ENCODE peak calls at places on chromosomes 4 and X, in ten cellular contexts. R is spleen, K is progenitor cell of endocrine pancreas, Z is suprapubic skin, Y is heart right ventricle, V is HFF-Myc, U is B cell, G is WERI-Rb-1, I is IMR-90, S is A549. D is an unnamed sample.

GRCh38 chr4:170827562-170828260 is 738.0 kb upstream of the AADAT start:
- DNase-seq in R (no peak), K (no peak), Z (no peak), Y (no peak), V (no peak), U (no peak), G (no peak), I (no peak), S (no peak), D (no peak)

GRCh38 chr4:163367651-163368050 is 24.0 kb downstream of the NPY5R start:
- DNase-seq in R (no peak), K (no peak), Z (no peak), Y (no peak), V (no peak), U (no peak), G (no peak), I (no peak), S (no peak), D (no peak)

GRCh38 chr4:23952258-23952657 is 62.4 kb upstream of the PPARGC1A start:
- DNase-seq in R (no peak), K (no peak), Z (no peak), Y (no peak), V (no peak), U (no peak), G (no peak), I (no peak), S (no peak), D (no peak)

GRCh38 chrX:107683931-107684330 is 55.6 kb downstream of the PRPS1 start:
- DNase-seq in R (no peak), K (no peak), Z (no peak), Y (no peak), V (no peak), U (no peak), G (no peak), I (no peak), S (no peak), D (no peak)

GRCh38 chrX:9566150-9566621 is 101.3 kb downstream of the TBL1X start:
- DNase-seq in R (no peak), K (no peak), Z (no peak), Y (peak; percentile 54), V (peak; percentile 58), U (no peak), G (no peak), I (peak; percentile 91), S (peak; percentile 41), D (peak; percentile 25)

GRCh38 chrX:110188701-110189558 is 129.0 kb downstream of the AMMECR1 start:
- DNase-seq in R (no peak), K (no peak), Z (no peak), Y (no peak), V (no peak), U (no peak), G (no peak), I (peak; percentile 30), S (no peak), D (no peak)

GRCh38 chr4:21013501-21013900 is 313.2 kb downstream of the PACRGL start:
- DNase-seq in R (no peak), K (no peak), Z (no peak), Y (no peak), V (no peak), U (no peak), G (no peak), I (no peak), S (no peak), D (no peak)

GRCh38 chr4:66252291-66252690 is 582.0 kb upstream of the EPHA5 start:
- DNase-seq in R (no peak), K (no peak), Z (no peak), Y (no peak), V (no peak), U (no peak), G (no peak), I (no peak), S (no peak), D (no peak)

GRCh38 chr4:87423313-87424031 is 1.1 kb downstream of the NUDT9 start:
- DNase-seq in R (no peak), K (no peak), Z (no peak), Y (no peak), V (no peak), U (no peak), G (no peak), I (no peak), S (no peak), D (no peak)

GRCh38 chr4:156892695-156893211 is 78.8 kb downstream of the PDGFC start:
- DNase-seq in R (no peak), K (no peak), Z (no peak), Y (no peak), V (no peak), U (no peak), G (no peak), I (no peak), S (no peak), D (no peak)

DNA sequence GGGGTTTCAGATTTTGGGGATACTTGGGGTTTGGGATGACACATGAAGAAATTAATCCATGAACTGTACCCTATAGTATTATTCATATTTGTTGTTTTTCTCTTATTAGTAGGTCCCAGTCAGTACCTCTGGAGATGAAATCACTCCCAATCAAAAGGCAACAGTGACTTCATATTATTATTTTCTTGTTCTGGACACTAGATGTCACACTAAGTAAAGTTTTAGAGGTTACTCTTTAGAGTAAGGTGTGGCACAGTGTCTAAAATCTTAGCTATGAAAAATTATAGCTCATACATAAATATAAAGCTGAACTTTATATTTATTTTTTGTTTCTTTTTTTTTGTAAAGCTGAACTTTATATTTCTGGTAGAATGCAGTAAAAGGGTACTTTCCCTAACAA is 35.1 kb downstream of the FAM114A1 start:
- DNase-seq in R (no peak), K (no peak), Z (no peak), Y (no peak), V (no peak), U (peak; percentile 50), G (no peak), I (no peak), S (peak; percentile 44), D (no peak)
- TF ChIP-seq CTCF in R (peak; percentile 44), K (peak; percentile 55), Z (no peak), Y (peak; percentile 60), V (no peak), U (peak; percentile 73), G (peak; percentile 12), I (peak; percentile 30), S (peak; percentile 49), D (peak; percentile 61)

GRCh38 chrX:12497832-12498591 is 293.2 kb upstream of the PRPS2 start:
- DNase-seq in R (no peak), K (no peak), Z (no peak), Y (peak; percentile 4), V (no peak), U (no peak), G (peak; percentile 17), I (no peak), S (peak; percentile 2), D (peak; percentile 10)
- TF ChIP-seq CTCF in R (no peak), K (peak; percentile 43), Z (no peak), Y (peak; percentile 27), V (no peak), U (no peak), G (peak; percentile 76), I (no peak), S (no peak), D (no peak)

DNA sequence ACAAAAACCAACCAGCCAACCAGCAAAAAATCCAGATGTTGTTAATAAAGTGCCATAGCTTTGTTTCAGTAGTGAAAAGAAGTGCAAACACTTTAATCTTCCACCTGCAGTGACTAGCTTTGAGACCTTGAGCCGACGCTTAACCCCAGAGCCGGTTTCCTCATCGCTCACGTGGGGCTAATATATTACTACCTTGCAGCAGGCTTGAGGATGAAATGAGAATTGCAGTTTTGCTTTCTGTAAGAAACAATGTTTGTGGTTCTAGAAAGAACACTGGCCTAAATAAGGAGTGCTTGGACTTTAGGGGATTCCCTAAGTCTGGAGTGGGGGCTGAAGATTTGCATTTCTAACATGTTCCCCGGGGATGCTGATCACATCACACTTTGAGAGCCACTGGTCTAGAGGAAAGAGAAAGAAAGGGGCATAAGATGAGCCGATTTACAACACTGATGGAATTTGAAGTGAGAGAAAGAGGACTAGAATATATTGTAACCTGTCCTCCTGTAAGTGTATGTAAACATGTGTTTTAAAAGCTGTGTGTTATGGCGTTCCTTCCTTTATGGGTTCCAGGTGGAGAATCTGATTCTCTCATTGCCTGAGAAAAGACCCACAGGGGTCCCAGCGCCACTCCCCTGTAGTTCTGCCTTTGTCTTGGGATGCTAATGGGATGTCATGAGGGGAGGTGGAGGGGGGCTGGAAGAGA is 1.4 kb downstream of the FGF2 start:
- DNase-seq in R (no peak), K (no peak), Z (no peak), Y (no peak), V (no peak), U (peak; percentile 66), G (peak; percentile 47), I (peak; percentile 77), S (peak; percentile 55), D (peak; percentile 60)
- TF ChIP-seq CTCF in R (no peak), K (no peak), Z (no peak), Y (peak; percentile 22), V (no peak), U (peak; percentile 17), G (peak; percentile 6), I (peak; percentile 30), S (no peak), D (peak; percentile 13)

GRCh38 chrX:68828740-68829593 is at the start of gene EFNB1:
- DNase-seq in R (peak; percentile 95), K (peak; percentile 78), Z (peak; percentile 93), Y (peak; percentile 92), V (peak; percentile 73), U (peak; percentile 85), G (peak; percentile 91), I (peak; percentile 96), S (peak; percentile 80), D (peak; percentile 88)

GRCh38 chrX:68829594-68830485 is 1.0 kb downstream of the EFNB1 start:
- DNase-seq in R (no peak), K (no peak), Z (peak; percentile 76), Y (no peak), V (no peak), U (peak; percentile 41), G (no peak), I (peak; percentile 19), S (peak; percentile 14), D (peak; percentile 23)

GRCh38 chrX:68826113-68826980 is 2.5 kb upstream of the EFNB1 start:
- DNase-seq in R (no peak), K (no peak), Z (no peak), Y (no peak), V (no peak), U (no peak), G (no peak), I (no peak), S (no peak), D (no peak)

GRCh38 chrX:68827256-68827655 is 1.6 kb upstream of the EFNB1 start:
- DNase-seq in R (no peak), K (no peak), Z (no peak), Y (no peak), V (no peak), U (no peak), G (no peak), I (no peak), S (no peak), D (no peak)

DNA sequence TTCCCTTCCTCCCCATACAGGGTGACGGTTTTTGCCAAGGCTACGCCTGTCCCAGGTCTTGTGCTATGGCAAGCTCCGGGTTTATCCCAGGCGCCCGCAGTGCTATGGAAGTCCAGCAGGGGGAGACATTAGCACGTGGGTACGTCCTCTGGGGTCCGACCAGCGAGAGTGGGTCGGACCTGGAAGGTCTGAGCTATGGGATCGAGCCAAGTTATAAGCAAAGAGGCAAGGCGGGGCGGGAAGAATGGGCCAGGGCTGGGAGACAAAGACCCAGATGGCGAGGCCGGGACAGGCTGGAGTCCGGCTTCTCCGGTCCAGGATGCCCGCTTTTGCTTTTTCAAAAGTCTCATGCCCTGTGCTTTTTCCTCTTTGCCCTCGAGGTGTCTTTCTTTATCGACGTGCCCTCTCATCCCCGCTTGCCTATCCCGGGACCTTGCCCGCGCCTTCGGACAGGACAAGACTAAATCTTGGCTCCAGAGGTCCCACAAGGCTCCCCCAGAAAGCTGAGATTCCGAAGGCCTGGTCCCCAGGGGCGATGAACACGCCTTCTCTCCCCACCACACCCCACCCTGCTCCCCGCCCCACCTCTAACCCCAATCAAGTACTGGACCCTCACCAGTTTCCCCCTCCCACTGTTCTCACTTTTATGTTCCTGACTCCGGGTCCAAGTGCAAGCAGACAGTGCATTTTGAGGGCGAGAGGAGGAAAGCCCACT is 816 bp upstream of the EFNB1 start:
- DNase-seq in R (peak; percentile 92), K (peak; percentile 70), Z (peak; percentile 85), Y (peak; percentile 83), V (peak; percentile 32), U (peak; percentile 63), G (peak; percentile 82), I (peak; percentile 76), S (peak; percentile 31), D (peak; percentile 82)
- TF ChIP-seq CTCF in R (peak; percentile 88), K (peak; percentile 79), Z (peak; percentile 75), Y (peak; percentile 88), V (peak; percentile 79), U (peak; percentile 76), G (peak; percentile 85), I (peak; percentile 88), S (peak; percentile 80), D (peak; percentile 60)